ENCODE peak calls at places on chromosomes 2 and 18, in seven cellular contexts. One of them, this sample, is unnamed. For H3K27me3, the result is how much of the 10 kb centered on the place peaks cover.

GRCh38 chr18:3985030-3985429 is 470.1 kb downstream of the DLGAP1 start:
- DNase-seq in astrocyte: peak
- DNase-seq in mammary epithelial cell: no peak
- DNase-seq in adrenal gland: no peak
- DNase-seq in ovary: no peak
- DNase-seq in pancreas: no peak
- DNase-seq in brain microvascular endothelial cell: no peak
- DNase-seq in this sample: no peak

GRCh38 chr2:148930046-148930775 is 55.2 kb downstream of the KIF5C start:
- DNase-seq in astrocyte: no peak
- DNase-seq in mammary epithelial cell: no peak
- DNase-seq in adrenal gland: no peak
- DNase-seq in ovary: no peak
- DNase-seq in pancreas: no peak
- DNase-seq in brain microvascular endothelial cell: peak
- DNase-seq in this sample: no peak

GRCh38 chr2:143417428-143417827 is 288.2 kb downstream of the ARHGAP15 start:
- DNase-seq in astrocyte: no peak
- DNase-seq in mammary epithelial cell: no peak
- DNase-seq in adrenal gland: no peak
- DNase-seq in ovary: no peak
- DNase-seq in pancreas: no peak
- DNase-seq in brain microvascular endothelial cell: no peak
- DNase-seq in this sample: no peak

GRCh38 chr2:84942964-84943421 is 28.0 kb upstream of the KCMF1 start:
- DNase-seq in astrocyte: no peak
- DNase-seq in mammary epithelial cell: peak
- DNase-seq in adrenal gland: no peak
- DNase-seq in ovary: no peak
- DNase-seq in pancreas: no peak
- DNase-seq in brain microvascular endothelial cell: no peak
- DNase-seq in this sample: no peak

GRCh38 chr2:197217561-197217960 is 93.0 kb downstream of the ANKRD44 start:
- DNase-seq in astrocyte: peak
- DNase-seq in mammary epithelial cell: no peak
- DNase-seq in adrenal gland: no peak
- DNase-seq in ovary: no peak
- DNase-seq in pancreas: no peak
- DNase-seq in brain microvascular endothelial cell: no peak
- DNase-seq in this sample: no peak

GRCh38 chr2:6922201-6922656 is 5.0 kb downstream of the RNF144A start:
- DNase-seq in astrocyte: no peak
- DNase-seq in mammary epithelial cell: no peak
- DNase-seq in adrenal gland: no peak
- DNase-seq in ovary: no peak
- DNase-seq in pancreas: no peak
- DNase-seq in brain microvascular endothelial cell: no peak
- DNase-seq in this sample: no peak

GRCh38 chr2:229775614-229776313 is 61.4 kb upstream of the DNER start:
- DNase-seq in astrocyte: no peak
- DNase-seq in mammary epithelial cell: no peak
- DNase-seq in adrenal gland: no peak
- DNase-seq in ovary: no peak
- DNase-seq in pancreas: no peak
- DNase-seq in brain microvascular endothelial cell: no peak
- DNase-seq in this sample: no peak

GRCh38 chr2:69565431-69565839 is 78.1 kb downstream of the AAK1 start:
- DNase-seq in astrocyte: no peak
- DNase-seq in mammary epithelial cell: no peak
- DNase-seq in adrenal gland: peak
- DNase-seq in ovary: peak
- DNase-seq in pancreas: no peak
- DNase-seq in brain microvascular endothelial cell: no peak
- DNase-seq in this sample: peak

DNA sequence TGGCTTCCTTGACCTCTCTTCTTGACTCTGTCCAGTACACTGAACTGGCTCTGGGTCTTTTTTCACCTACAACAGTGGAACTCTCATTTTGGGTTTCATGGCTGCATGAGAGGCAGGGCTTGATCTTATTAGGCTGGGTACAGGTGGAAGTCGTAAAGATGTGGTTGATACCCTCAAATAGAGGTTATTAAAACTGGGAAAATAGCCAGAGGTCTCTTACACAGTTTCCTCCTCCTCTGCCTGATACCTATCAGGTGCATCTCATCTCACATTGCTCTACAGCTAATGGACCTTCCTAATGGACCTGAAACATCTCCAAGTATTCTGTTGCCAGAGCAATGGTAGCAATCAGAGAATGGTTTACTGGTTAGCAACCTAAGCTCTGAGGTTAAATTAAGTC is 231.8 kb downstream of the ETAA1 start:
- DNase-seq in astrocyte: no peak
- DNase-seq in mammary epithelial cell: no peak
- DNase-seq in adrenal gland: no peak
- DNase-seq in ovary: no peak
- DNase-seq in pancreas: no peak
- DNase-seq in brain microvascular endothelial cell: no peak
- DNase-seq in this sample: no peak
- H3K27me3 ChIP-seq in astrocyte: under half
- H3K27me3 ChIP-seq in mammary epithelial cell: under half
- H3K27me3 ChIP-seq in adrenal gland: under half
- H3K27me3 ChIP-seq in ovary: under half
- H3K27me3 ChIP-seq in pancreas: under half
- H3K27me3 ChIP-seq in brain microvascular endothelial cell: under half
- H3K27me3 ChIP-seq in this sample: under half

GRCh38 chr2:28753043-28753683 is 1.5 kb downstream of the PPP1CB start:
- DNase-seq in astrocyte: peak
- DNase-seq in mammary epithelial cell: peak
- DNase-seq in adrenal gland: peak
- DNase-seq in ovary: peak
- DNase-seq in pancreas: peak
- DNase-seq in brain microvascular endothelial cell: peak
- DNase-seq in this sample: peak

GRCh38 chr2:28751956-28752607 is 452 bp downstream of the PPP1CB start:
- DNase-seq in astrocyte: no peak
- DNase-seq in mammary epithelial cell: peak
- DNase-seq in adrenal gland: no peak
- DNase-seq in ovary: no peak
- DNase-seq in pancreas: no peak
- DNase-seq in brain microvascular endothelial cell: no peak
- DNase-seq in this sample: peak

GRCh38 chr2:28750316-28751101 is 1.1 kb upstream of the PPP1CB start:
- DNase-seq in astrocyte: peak
- DNase-seq in mammary epithelial cell: peak
- DNase-seq in adrenal gland: no peak
- DNase-seq in ovary: no peak
- DNase-seq in pancreas: peak
- DNase-seq in brain microvascular endothelial cell: no peak
- DNase-seq in this sample: no peak

GRCh38 chr2:28752608-28752984 is 966 bp downstream of the PPP1CB start:
- DNase-seq in astrocyte: no peak
- DNase-seq in mammary epithelial cell: no peak
- DNase-seq in adrenal gland: no peak
- DNase-seq in ovary: no peak
- DNase-seq in pancreas: no peak
- DNase-seq in brain microvascular endothelial cell: no peak
- DNase-seq in this sample: no peak

GRCh38 chr2:28751102-28751955 is at the start of gene PPP1CB:
- DNase-seq in astrocyte: peak
- DNase-seq in mammary epithelial cell: peak
- DNase-seq in adrenal gland: peak
- DNase-seq in ovary: peak
- DNase-seq in pancreas: peak
- DNase-seq in brain microvascular endothelial cell: peak
- DNase-seq in this sample: peak
- TF ChIP-seq CTCF in astrocyte: no peak
- TF ChIP-seq CTCF in mammary epithelial cell: no peak
- TF ChIP-seq CTCF in adrenal gland: no peak
- TF ChIP-seq CTCF in ovary: peak
- TF ChIP-seq CTCF in pancreas: peak
- TF ChIP-seq CTCF in brain microvascular endothelial cell: peak
- TF ChIP-seq CTCF in this sample: peak

DNA sequence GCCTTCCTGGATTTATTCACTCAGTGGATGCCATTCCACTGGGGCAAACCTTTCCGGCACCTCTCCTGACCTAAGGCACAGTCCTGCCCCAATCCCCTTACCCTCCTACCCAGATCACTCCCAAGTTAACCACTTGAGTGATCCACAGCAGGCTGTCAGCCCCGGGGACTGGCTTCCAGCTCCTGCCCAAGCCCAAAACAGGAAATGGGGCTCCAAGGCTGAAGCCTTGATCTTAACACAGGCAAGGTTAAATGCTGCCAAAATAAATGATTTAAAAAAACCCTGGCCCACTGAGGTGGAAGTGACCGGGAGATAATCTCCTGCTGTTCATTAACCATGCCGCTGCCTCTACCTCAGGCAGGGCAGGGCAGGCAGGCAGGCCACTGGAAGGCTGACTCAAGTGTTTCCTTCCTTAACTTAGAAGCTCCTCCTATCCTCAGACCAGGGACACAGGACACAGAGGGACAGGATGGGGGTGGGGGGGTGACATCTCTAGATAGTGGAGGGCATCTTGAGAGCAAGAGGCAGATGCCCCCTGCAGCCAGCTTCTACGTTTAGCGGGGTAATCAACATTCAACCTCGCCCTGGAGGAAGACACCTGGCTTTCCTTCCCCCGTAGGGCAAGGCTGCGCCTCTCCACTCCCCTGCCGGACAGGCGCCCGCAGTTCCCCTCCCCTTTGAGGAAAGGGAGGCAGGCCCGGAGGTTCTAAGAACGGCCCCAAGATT is 1.3 kb downstream of the RAB11FIP5 start:
- DNase-seq in astrocyte: peak
- DNase-seq in mammary epithelial cell: peak
- DNase-seq in adrenal gland: peak
- DNase-seq in ovary: peak
- DNase-seq in pancreas: peak
- DNase-seq in brain microvascular endothelial cell: no peak
- DNase-seq in this sample: no peak
- H3K27ac ChIP-seq in astrocyte: peak
- H3K27ac ChIP-seq in mammary epithelial cell: peak
- H3K27ac ChIP-seq in adrenal gland: peak
- H3K27ac ChIP-seq in ovary: peak
- H3K27ac ChIP-seq in pancreas: peak
- H3K27ac ChIP-seq in brain microvascular endothelial cell: peak
- H3K27ac ChIP-seq in this sample: peak

DNA sequence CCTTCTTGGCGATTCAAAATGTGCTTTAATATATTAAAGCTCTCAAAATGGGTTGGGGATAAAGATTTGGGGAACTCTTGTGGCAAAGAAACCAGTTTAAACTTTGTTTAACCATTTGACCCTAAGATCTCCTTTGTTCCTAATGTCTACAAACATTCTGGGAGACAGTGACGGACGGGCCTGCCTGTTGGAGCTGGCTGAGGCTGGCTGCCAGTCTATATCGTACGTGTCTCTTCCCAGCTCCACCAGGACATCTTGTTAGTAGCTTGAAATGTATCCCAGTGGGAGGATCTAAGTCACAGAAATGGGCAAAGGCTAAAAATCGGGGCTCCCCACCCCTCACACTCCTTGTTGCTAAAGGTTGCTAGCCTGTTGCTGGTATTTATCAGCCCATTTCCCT is 30.7 kb downstream of the ZNF532 start:
- DNase-seq in astrocyte: no peak
- DNase-seq in mammary epithelial cell: no peak
- DNase-seq in adrenal gland: no peak
- DNase-seq in ovary: no peak
- DNase-seq in pancreas: no peak
- DNase-seq in brain microvascular endothelial cell: no peak
- DNase-seq in this sample: no peak
- H3K27me3 ChIP-seq in astrocyte: under half
- H3K27me3 ChIP-seq in mammary epithelial cell: under half
- H3K27me3 ChIP-seq in adrenal gland: under half
- H3K27me3 ChIP-seq in ovary: under half
- H3K27me3 ChIP-seq in pancreas: under half
- H3K27me3 ChIP-seq in brain microvascular endothelial cell: under half
- H3K27me3 ChIP-seq in this sample: under half

GRCh38 chr2:72128843-72129227 is 18.8 kb downstream of the CYP26B1 start:
- DNase-seq in astrocyte: no peak
- DNase-seq in mammary epithelial cell: no peak
- DNase-seq in adrenal gland: no peak
- DNase-seq in ovary: peak
- DNase-seq in pancreas: no peak
- DNase-seq in brain microvascular endothelial cell: no peak
- DNase-seq in this sample: no peak
- TF ChIP-seq CTCF in astrocyte: no peak
- TF ChIP-seq CTCF in mammary epithelial cell: no peak
- TF ChIP-seq CTCF in adrenal gland: no peak
- TF ChIP-seq CTCF in ovary: no peak
- TF ChIP-seq CTCF in pancreas: no peak
- TF ChIP-seq CTCF in brain microvascular endothelial cell: no peak
- TF ChIP-seq CTCF in this sample: no peak

GRCh38 chr2:19802088-19802806 is 99.5 kb downstream of the TTC32 start:
- DNase-seq in astrocyte: peak
- DNase-seq in mammary epithelial cell: no peak
- DNase-seq in adrenal gland: no peak
- DNase-seq in ovary: no peak
- DNase-seq in pancreas: peak
- DNase-seq in brain microvascular endothelial cell: peak
- DNase-seq in this sample: no peak
- H3K27ac ChIP-seq in astrocyte: peak
- H3K27ac ChIP-seq in mammary epithelial cell: no peak
- H3K27ac ChIP-seq in adrenal gland: no peak
- H3K27ac ChIP-seq in ovary: no peak
- H3K27ac ChIP-seq in pancreas: no peak
- H3K27ac ChIP-seq in brain microvascular endothelial cell: peak
- H3K27ac ChIP-seq in this sample: peak

GRCh38 chr2:98727758-98728718 is 2.9 kb downstream of the MGAT4A start:
- DNase-seq in astrocyte: no peak
- DNase-seq in mammary epithelial cell: no peak
- DNase-seq in adrenal gland: no peak
- DNase-seq in ovary: no peak
- DNase-seq in pancreas: no peak
- DNase-seq in brain microvascular endothelial cell: no peak
- DNase-seq in this sample: no peak

GRCh38 chr2:98730053-98730850 is 680 bp downstream of the MGAT4A start:
- DNase-seq in astrocyte: no peak
- DNase-seq in mammary epithelial cell: no peak
- DNase-seq in adrenal gland: peak
- DNase-seq in ovary: peak
- DNase-seq in pancreas: peak
- DNase-seq in brain microvascular endothelial cell: no peak
- DNase-seq in this sample: peak

GRCh38 chr2:98730851-98731708 is at the start of gene MGAT4A:
- DNase-seq in astrocyte: no peak
- DNase-seq in mammary epithelial cell: peak
- DNase-seq in adrenal gland: peak
- DNase-seq in ovary: peak
- DNase-seq in pancreas: peak
- DNase-seq in brain microvascular endothelial cell: no peak
- DNase-seq in this sample: peak

GRCh38 chr2:98731709-98732349 is 897 bp upstream of the MGAT4A start:
- DNase-seq in astrocyte: no peak
- DNase-seq in mammary epithelial cell: no peak
- DNase-seq in adrenal gland: no peak
- DNase-seq in ovary: no peak
- DNase-seq in pancreas: no peak
- DNase-seq in brain microvascular endothelial cell: no peak
- DNase-seq in this sample: no peak

DNA sequence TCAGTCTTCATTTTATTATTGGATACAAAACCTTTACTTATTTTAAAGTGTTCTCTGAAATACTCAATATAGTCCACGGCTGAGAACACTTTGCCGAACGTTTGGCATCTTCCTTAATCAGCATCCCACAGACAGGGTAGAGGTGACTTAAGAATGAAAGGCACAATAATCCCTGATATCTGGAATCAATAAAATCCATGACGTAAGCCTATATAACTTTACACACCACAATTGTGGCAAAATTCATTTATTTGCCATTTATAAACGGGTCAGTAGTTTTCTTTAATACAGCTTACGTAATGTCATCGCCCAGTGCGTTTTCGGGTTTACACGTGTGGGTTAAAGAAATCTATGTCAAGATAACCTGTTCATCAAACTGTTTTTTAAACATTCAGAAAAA is 1.3 kb downstream of the MGAT4A start:
- DNase-seq in astrocyte: no peak
- DNase-seq in mammary epithelial cell: no peak
- DNase-seq in adrenal gland: no peak
- DNase-seq in ovary: no peak
- DNase-seq in pancreas: no peak
- DNase-seq in brain microvascular endothelial cell: no peak
- DNase-seq in this sample: no peak
- H3K27me3 ChIP-seq in astrocyte: under half
- H3K27me3 ChIP-seq in mammary epithelial cell: under half
- H3K27me3 ChIP-seq in adrenal gland: under half
- H3K27me3 ChIP-seq in ovary: under half
- H3K27me3 ChIP-seq in pancreas: under half
- H3K27me3 ChIP-seq in brain microvascular endothelial cell: under half
- H3K27me3 ChIP-seq in this sample: under half